ENCODE peak calls at places on chromosomes 16 and 17, in seven cellular contexts. F, E, Q, K, V, Z and T are unnamed samples.

GRCh38 chr17:4594406-4595349 is 10.3 kb downstream of the SMTNL2 start:
- DNase-seq in F (no peak), E (no peak), Q (peak), K (peak), V (no peak), Z (no peak), T (no peak)

GRCh38 chr17:82134101-82134500 is 36.1 kb upstream of the FASN start:
- DNase-seq in F (no peak), E (no peak), Q (no peak), K (no peak), V (no peak), Z (no peak), T (no peak)

GRCh38 chr17:33778505-33779398 is 476.3 kb upstream of the CCL2 start:
- DNase-seq in F (no peak), E (peak), Q (no peak), K (peak), V (no peak), Z (peak), T (peak)

GRCh38 chr16:81266680-81267095 is 28.2 kb downstream of the BCO1 start:
- DNase-seq in F (no peak), E (peak), Q (no peak), K (no peak), V (no peak), Z (no peak), T (no peak)

GRCh38 chr16:15598648-15599190 is 44.2 kb downstream of the MARF1 start:
- DNase-seq in F (no peak), E (no peak), Q (no peak), K (no peak), V (no peak), Z (no peak), T (no peak)

GRCh38 chr16:70162041-70162451 is 11.5 kb upstream of the CLEC18C start:
- DNase-seq in F (no peak), E (peak), Q (no peak), K (no peak), V (no peak), Z (peak), T (peak)

GRCh38 chr17:74424658-74425057 is 7.2 kb upstream of the GPRC5C start:
- DNase-seq in F (peak), E (no peak), Q (no peak), K (no peak), V (no peak), Z (no peak), T (no peak)

GRCh38 chr17:4161179-4161559 is 18.2 kb downstream of the CYB5D2 start:
- DNase-seq in F (no peak), E (peak), Q (no peak), K (no peak), V (no peak), Z (peak), T (peak)

GRCh38 chr16:5874899-5875298 is 777.3 kb upstream of the EEF2KMT start:
- DNase-seq in F (no peak), E (no peak), Q (no peak), K (no peak), V (no peak), Z (no peak), T (no peak)

DNA sequence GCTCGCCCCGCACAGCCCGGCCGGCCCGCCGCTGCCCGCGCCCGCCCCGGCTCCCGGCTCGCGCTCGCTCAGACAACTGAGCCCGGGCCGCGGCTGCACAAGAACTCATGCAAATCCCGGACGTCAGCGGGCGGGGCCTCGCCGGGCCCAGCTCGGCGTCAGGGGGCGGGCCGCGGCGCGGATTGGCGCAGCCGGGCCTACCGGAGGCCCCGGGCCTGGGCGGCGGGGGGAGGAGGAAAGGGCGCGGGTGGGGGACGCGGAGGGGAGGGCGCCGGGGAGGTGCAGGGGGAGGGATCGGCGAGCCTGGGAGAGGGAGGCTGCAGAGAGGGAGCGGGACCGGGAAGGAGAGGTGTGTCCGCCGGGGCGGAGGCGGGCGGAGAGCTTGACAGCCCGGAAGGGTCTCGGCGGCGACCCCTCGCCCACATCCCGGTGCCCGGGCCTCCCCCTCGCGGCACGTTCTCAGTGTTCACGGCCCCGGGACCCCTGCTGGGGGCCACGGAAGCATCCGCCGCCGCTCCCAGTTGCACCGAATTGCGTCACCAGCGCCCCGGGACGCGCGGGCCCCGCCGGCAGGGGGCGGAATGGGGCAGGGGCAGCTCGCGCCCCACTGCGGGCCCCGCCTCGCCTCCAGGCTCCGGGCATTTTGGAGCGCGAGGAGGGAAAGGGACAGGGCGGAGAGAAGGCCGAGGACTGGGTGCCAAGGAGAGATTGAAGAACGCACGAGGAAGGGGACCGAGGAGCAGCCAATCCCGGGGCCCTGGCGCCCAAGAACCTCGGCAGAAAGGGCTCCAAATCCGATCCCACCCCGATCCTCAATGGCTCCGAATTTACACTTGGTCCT is at the start of gene CBX4:
- DNase-seq in F (peak), E (peak), Q (peak), K (peak), V (peak), Z (peak), T (no peak)
- TF ChIP-seq CTCF in F (peak), E (peak), Q (peak), K (peak), V (peak), Z (peak), T (peak)

GRCh38 chr17:55238197-55238930 is 26.4 kb upstream of the HLF start:
- DNase-seq in F (peak), E (peak), Q (peak), K (peak), V (peak), Z (peak), T (peak)
- H3K4me3 ChIP-seq in F (peak), E (peak), Q (peak), K (peak), V (peak), Z (peak), T (peak)

GRCh38 chr17:57740225-57740528 is 4.9 kb downstream of the CCDC182 start:
- DNase-seq in F (no peak), E (no peak), Q (no peak), K (no peak), V (no peak), Z (no peak), T (no peak)
- TF ChIP-seq CTCF in F (no peak), E (peak), Q (no peak), K (no peak), V (no peak), Z (peak), T (no peak)

GRCh38 chr16:383326-384020 is 1.7 kb upstream of the PGAP6 start:
- DNase-seq in F (peak), E (peak), Q (peak), K (peak), V (no peak), Z (no peak), T (no peak)
- H3K4me3 ChIP-seq in F (peak), E (peak), Q (peak), K (peak), V (no peak), Z (no peak), T (peak)

DNA sequence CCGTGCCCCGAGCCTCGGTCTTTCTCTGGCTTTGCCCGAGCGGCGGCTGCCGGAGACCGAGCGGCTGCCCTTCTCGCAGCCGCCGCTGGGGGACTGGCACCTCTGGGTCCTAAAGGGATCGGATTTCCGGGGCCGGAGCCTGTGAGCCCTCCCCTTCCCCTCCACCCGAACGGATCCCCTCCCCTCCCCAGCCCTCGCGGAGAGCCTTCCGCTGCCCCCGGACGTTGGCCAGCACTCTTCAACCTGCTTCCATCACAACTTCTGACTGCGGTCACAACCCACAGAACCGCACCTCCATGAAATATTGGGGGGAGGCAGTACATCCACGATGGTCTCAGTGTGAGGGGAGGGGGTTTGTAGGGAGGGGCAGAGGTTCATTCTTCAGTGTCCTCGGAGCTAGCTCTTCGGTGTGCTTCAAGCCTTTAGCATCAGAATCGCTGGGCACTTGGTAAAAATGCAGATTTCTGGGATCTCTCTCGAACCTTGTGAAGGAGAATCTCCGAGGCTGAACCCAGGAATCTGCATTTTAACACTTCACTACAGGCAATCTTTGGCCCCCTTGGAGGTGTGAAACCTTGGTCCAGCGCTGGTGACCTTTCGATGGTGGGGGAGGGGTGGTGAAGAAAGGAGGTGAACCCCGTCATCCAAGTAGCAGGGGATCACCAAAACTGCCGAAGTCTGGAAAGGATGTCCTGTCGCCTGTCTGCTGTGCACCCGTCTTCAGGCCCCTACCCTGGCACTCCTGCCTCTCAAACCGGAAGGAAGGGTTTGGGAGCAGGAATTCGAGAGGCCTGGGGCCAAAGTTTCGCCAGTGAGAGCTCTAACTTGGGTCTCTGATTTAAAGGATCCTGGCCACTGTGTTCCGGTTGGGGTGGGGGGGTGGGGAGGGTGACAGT is 812 bp upstream of the PPP1R9B start:
- DNase-seq in F (peak), E (peak), Q (peak), K (peak), V (peak), Z (peak), T (no peak)
- TF ChIP-seq CTCF in F (peak), E (peak), Q (peak), K (peak), V (peak), Z (peak), T (peak)

DNA sequence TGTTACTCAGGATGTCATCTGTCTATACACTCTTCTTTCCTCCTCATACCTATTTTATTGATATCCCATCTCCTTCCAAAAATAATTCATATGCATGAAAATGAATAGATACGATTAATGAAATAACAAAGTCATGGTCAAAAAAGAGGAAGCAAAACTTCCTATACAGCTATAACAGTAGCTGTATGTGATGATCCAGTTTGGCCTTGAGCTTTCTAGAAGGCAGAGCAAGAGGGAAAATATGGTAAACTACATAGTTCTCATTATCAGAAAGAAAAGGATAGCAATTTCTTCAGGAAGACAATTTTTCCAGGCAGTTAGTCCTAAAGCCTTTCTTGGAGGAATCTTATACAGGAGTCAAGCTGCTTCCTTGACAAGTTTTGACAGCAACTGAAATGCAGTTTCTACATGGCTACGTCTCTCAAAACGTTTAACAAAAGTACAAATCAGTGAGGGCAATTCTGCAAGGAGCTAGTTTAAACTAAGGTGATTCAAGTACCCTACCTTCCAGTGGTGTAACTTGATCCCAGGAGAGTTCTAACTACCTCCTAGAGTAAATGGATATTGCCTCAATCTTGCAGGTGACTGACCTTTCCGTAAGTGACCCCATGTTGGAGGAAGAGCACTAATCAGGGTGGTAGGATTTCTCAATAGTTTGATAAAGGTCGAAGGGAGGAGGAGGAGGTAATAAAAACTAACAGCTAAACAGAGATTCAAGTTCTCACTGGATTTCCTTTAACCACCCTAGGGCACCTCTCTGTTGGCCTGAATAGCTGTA is 1.0 kb downstream of the SPAG5 start:
- DNase-seq in F (no peak), E (peak), Q (no peak), K (no peak), V (no peak), Z (no peak), T (no peak)
- H3K4me3 ChIP-seq in F (peak), E (peak), Q (peak), K (peak), V (no peak), Z (peak), T (peak)